ENCODE peak calls at places on chromosomes 13 and 19, in eight cellular contexts. One of them, this sample, is unnamed.

GRCh38 chr13:23921451-23921888 is 24.2 kb upstream of the C1QTNF9B start:
- DNase-seq in suprapubic skin: no peak
- DNase-seq in neural progenitor cell: peak; percentile 58
- DNase-seq in cardiac fibroblast: peak; percentile 78
- DNase-seq in body of pancreas: no peak
- DNase-seq in AG04450: peak; percentile 6
- DNase-seq in GM20000: peak; percentile 44
- DNase-seq in tibial nerve: peak; percentile 27
- DNase-seq in this sample: no peak

GRCh38 chr19:19817357-19817756 is 4.2 kb downstream of the ZNF506 start:
- DNase-seq in suprapubic skin: no peak
- DNase-seq in body of pancreas: no peak
- DNase-seq in tibial nerve: no peak
- DNase-seq in neural progenitor cell: no peak
- DNase-seq in GM20000: no peak
- DNase-seq in cardiac fibroblast: no peak
- DNase-seq in AG04450: no peak
- DNase-seq in this sample: no peak

GRCh38 chr13:27918918-27919255 is 913 bp upstream of the PDX1 start:
- DNase-seq in neural progenitor cell: no peak
- DNase-seq in AG04450: no peak
- DNase-seq in tibial nerve: no peak
- DNase-seq in body of pancreas: no peak
- DNase-seq in suprapubic skin: no peak
- DNase-seq in GM20000: no peak
- DNase-seq in cardiac fibroblast: no peak
- DNase-seq in this sample: no peak

GRCh38 chr13:80168089-80168850 is 172.7 kb downstream of the SPRY2 start:
- DNase-seq in tibial nerve: no peak
- DNase-seq in neural progenitor cell: no peak
- DNase-seq in AG04450: no peak
- DNase-seq in suprapubic skin: no peak
- DNase-seq in GM20000: no peak
- DNase-seq in cardiac fibroblast: peak; percentile 17
- DNase-seq in body of pancreas: no peak
- DNase-seq in this sample: no peak

GRCh38 chr13:95643814-95644598 is 500 bp downstream of the DZIP1 start:
- DNase-seq in AG04450: no peak
- DNase-seq in GM20000: no peak
- DNase-seq in suprapubic skin: peak; percentile 63
- DNase-seq in tibial nerve: no peak
- DNase-seq in cardiac fibroblast: peak; percentile 49
- DNase-seq in neural progenitor cell: peak; percentile 77
- DNase-seq in body of pancreas: peak; percentile 23
- DNase-seq in this sample: no peak

GRCh38 chr13:98517576-98518310 is 59.2 kb downstream of the STK24 start:
- DNase-seq in suprapubic skin: no peak
- DNase-seq in body of pancreas: no peak
- DNase-seq in neural progenitor cell: no peak
- DNase-seq in tibial nerve: no peak
- DNase-seq in AG04450: no peak
- DNase-seq in cardiac fibroblast: no peak
- DNase-seq in GM20000: no peak
- DNase-seq in this sample: no peak

GRCh38 chr19:30344446-30345425 is 27.4 kb upstream of the ZNF536 start:
- DNase-seq in suprapubic skin: peak; percentile 8
- DNase-seq in GM20000: no peak
- DNase-seq in neural progenitor cell: no peak
- DNase-seq in body of pancreas: no peak
- DNase-seq in tibial nerve: no peak
- DNase-seq in AG04450: no peak
- DNase-seq in cardiac fibroblast: no peak
- DNase-seq in this sample: no peak

GRCh38 chr19:38684078-38684861 is 36.8 kb downstream of the ACTN4 start:
- DNase-seq in neural progenitor cell: no peak
- DNase-seq in cardiac fibroblast: peak; percentile 96
- DNase-seq in body of pancreas: peak; percentile 63
- DNase-seq in tibial nerve: no peak
- DNase-seq in suprapubic skin: peak; percentile 89
- DNase-seq in AG04450: no peak
- DNase-seq in GM20000: no peak
- DNase-seq in this sample: no peak

GRCh38 chr13:21501709-21502108 is 42.6 kb upstream of the ZDHHC20 start:
- DNase-seq in tibial nerve: no peak
- DNase-seq in neural progenitor cell: peak; percentile 6
- DNase-seq in GM20000: no peak
- DNase-seq in suprapubic skin: no peak
- DNase-seq in cardiac fibroblast: no peak
- DNase-seq in body of pancreas: no peak
- DNase-seq in AG04450: no peak
- DNase-seq in this sample: no peak

GRCh38 chr19:18846862-18847515 is 15.2 kb downstream of the UPF1 start:
- DNase-seq in AG04450: peak; percentile 53
- DNase-seq in cardiac fibroblast: peak; percentile 79
- DNase-seq in GM20000: peak; percentile 79
- DNase-seq in neural progenitor cell: peak; percentile 91
- DNase-seq in body of pancreas: peak; percentile 78
- DNase-seq in suprapubic skin: peak; percentile 86
- DNase-seq in tibial nerve: peak; percentile 83
- DNase-seq in this sample: no peak

GRCh38 chr13:95296326-95296939 is 4.8 kb downstream of the ABCC4 start:
- DNase-seq in GM20000: no peak
- DNase-seq in tibial nerve: no peak
- DNase-seq in AG04450: no peak
- DNase-seq in body of pancreas: peak; percentile 67
- DNase-seq in cardiac fibroblast: peak; percentile 29
- DNase-seq in neural progenitor cell: peak; percentile 65
- DNase-seq in suprapubic skin: no peak
- DNase-seq in this sample: no peak

GRCh38 chr13:27926644-27927434 is 7.0 kb downstream of the PDX1 start:
- DNase-seq in GM20000: peak; percentile 44
- DNase-seq in suprapubic skin: no peak
- DNase-seq in tibial nerve: no peak
- DNase-seq in cardiac fibroblast: no peak
- DNase-seq in body of pancreas: peak; percentile 50
- DNase-seq in AG04450: no peak
- DNase-seq in neural progenitor cell: peak; percentile 49
- DNase-seq in this sample: no peak

GRCh38 chr19:39308531-39309304 is 11.9 kb downstream of the LRFN1 start:
- DNase-seq in AG04450: no peak
- DNase-seq in cardiac fibroblast: no peak
- DNase-seq in tibial nerve: no peak
- DNase-seq in neural progenitor cell: peak; percentile 75
- DNase-seq in suprapubic skin: peak; percentile 52
- DNase-seq in body of pancreas: no peak
- DNase-seq in GM20000: peak; percentile 8
- DNase-seq in this sample: no peak

GRCh38 chr13:66528903-66529576 is 701.1 kb downstream of the PCDH9 start:
- DNase-seq in AG04450: no peak
- DNase-seq in GM20000: no peak
- DNase-seq in suprapubic skin: no peak
- DNase-seq in cardiac fibroblast: no peak
- DNase-seq in tibial nerve: no peak
- DNase-seq in neural progenitor cell: no peak
- DNase-seq in body of pancreas: no peak
- DNase-seq in this sample: no peak

GRCh38 chr19:3357362-3357730 is 9.0 kb upstream of the NFIC start:
- DNase-seq in AG04450: no peak
- DNase-seq in neural progenitor cell: no peak
- DNase-seq in GM20000: no peak
- DNase-seq in cardiac fibroblast: no peak
- DNase-seq in tibial nerve: no peak
- DNase-seq in suprapubic skin: no peak
- DNase-seq in body of pancreas: no peak
- DNase-seq in this sample: no peak

GRCh38 chr19:3358392-3358918 is 7.9 kb upstream of the NFIC start:
- DNase-seq in GM20000: no peak
- DNase-seq in neural progenitor cell: peak; percentile 39
- DNase-seq in suprapubic skin: no peak
- DNase-seq in cardiac fibroblast: no peak
- DNase-seq in AG04450: no peak
- DNase-seq in tibial nerve: no peak
- DNase-seq in body of pancreas: peak; percentile 50
- DNase-seq in this sample: no peak

GRCh38 chr19:3358919-3359849 is 7.2 kb upstream of the NFIC start:
- DNase-seq in GM20000: peak; percentile 96
- DNase-seq in tibial nerve: no peak
- DNase-seq in body of pancreas: peak; percentile 79
- DNase-seq in suprapubic skin: no peak
- DNase-seq in neural progenitor cell: peak; percentile 60
- DNase-seq in cardiac fibroblast: no peak
- DNase-seq in AG04450: no peak
- DNase-seq in this sample: no peak

GRCh38 chr19:3356805-3357204 is 9.6 kb upstream of the NFIC start:
- DNase-seq in tibial nerve: no peak
- DNase-seq in suprapubic skin: no peak
- DNase-seq in neural progenitor cell: no peak
- DNase-seq in cardiac fibroblast: no peak
- DNase-seq in GM20000: no peak
- DNase-seq in AG04450: no peak
- DNase-seq in body of pancreas: no peak
- DNase-seq in this sample: no peak

GRCh38 chr19:3357731-3358391 is 8.5 kb upstream of the NFIC start:
- DNase-seq in neural progenitor cell: peak; percentile 68
- DNase-seq in body of pancreas: peak; percentile 58
- DNase-seq in GM20000: no peak
- DNase-seq in cardiac fibroblast: no peak
- DNase-seq in suprapubic skin: no peak
- DNase-seq in tibial nerve: no peak
- DNase-seq in AG04450: no peak
- DNase-seq in this sample: no peak
- TF ChIP-seq CTCF in neural progenitor cell: no peak
- TF ChIP-seq CTCF in body of pancreas: no peak
- TF ChIP-seq CTCF in GM20000: no peak
- TF ChIP-seq CTCF in cardiac fibroblast: no peak
- TF ChIP-seq CTCF in suprapubic skin: no peak
- TF ChIP-seq CTCF in tibial nerve: no peak
- TF ChIP-seq CTCF in AG04450: no peak
- TF ChIP-seq CTCF in this sample: no peak

DNA sequence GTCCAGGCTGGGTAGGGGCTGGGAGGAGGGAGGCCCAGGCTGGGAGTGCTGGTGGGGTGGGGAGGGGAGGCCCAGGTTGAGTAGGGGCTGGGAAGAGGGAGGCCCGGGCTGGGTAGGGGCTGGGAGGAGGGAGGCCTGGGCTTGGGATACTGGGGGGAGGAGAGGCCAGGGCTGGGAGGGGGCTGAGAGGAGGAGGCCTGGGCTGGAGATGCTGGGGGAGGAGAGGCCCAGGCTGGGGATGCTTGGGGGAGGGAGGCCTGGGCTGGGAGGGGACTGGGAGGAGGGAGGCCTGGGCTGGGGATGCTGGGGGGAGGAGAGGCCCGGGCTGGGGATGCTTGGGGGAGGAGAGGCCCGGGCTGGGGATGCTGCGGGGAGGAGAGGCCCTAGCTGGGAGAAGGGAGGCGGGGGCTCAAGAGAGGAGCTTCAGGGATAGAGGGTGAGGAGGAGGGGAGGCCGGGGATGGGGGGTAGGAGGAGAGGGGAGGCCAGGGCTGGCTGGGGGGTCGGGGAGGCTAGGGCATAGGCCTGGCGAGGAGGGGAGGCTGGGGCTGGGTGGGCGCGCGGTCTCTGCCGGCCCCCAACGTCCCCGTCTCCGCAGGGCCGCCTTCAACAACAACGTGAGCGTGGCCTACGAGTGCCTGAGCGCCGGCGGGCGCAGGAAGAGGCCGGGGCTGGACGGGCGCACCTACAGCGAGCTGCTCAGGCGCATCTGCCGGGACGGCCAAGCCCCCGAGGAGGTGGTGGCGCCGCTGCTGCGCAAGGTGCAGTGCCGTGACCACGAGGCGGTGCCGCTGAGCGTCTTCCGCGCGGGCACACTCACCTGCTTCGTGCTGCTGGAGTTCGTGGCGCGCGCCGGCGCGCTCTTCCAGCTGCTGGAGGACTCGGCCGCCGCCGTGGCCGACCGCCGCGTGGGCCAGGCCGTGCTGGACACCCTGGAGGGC is 11.3 kb downstream of the TPGS1 start:
- DNase-seq in tibial nerve: no peak
- DNase-seq in body of pancreas: no peak
- DNase-seq in neural progenitor cell: peak; percentile 76
- DNase-seq in suprapubic skin: no peak
- DNase-seq in GM20000: no peak
- DNase-seq in cardiac fibroblast: no peak
- DNase-seq in AG04450: no peak
- DNase-seq in this sample: peak; percentile 79
- TF ChIP-seq CTCF in tibial nerve: no peak
- TF ChIP-seq CTCF in body of pancreas: no peak
- TF ChIP-seq CTCF in neural progenitor cell: peak; percentile 29
- TF ChIP-seq CTCF in suprapubic skin: no peak
- TF ChIP-seq CTCF in GM20000: no peak
- TF ChIP-seq CTCF in cardiac fibroblast: no peak
- TF ChIP-seq CTCF in AG04450: no peak
- TF ChIP-seq CTCF in this sample: no peak

DNA sequence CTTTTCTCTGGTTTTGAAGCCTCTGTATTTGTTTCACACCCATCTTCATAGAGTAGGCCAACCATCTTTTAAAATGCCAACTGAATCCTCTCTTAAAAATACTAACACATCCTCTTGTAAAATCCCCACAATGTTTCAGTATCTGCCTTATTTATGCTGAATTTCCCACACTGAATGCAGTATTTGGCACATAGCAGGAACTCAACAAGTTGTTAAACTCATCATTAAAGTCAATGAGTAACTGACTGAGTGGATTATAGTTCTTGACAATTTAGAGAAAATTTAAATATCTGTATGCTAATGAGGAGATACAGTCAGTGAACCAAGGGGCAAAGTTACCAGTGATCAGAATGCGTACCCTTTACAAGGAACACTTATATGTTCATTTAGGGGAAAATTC is 505.5 kb upstream of the PCDH9 start:
- DNase-seq in neural progenitor cell: no peak
- DNase-seq in cardiac fibroblast: no peak
- DNase-seq in GM20000: no peak
- DNase-seq in body of pancreas: no peak
- DNase-seq in suprapubic skin: no peak
- DNase-seq in AG04450: no peak
- DNase-seq in tibial nerve: no peak
- DNase-seq in this sample: no peak
- TF ChIP-seq CTCF in neural progenitor cell: no peak
- TF ChIP-seq CTCF in cardiac fibroblast: no peak
- TF ChIP-seq CTCF in GM20000: no peak
- TF ChIP-seq CTCF in body of pancreas: no peak
- TF ChIP-seq CTCF in suprapubic skin: no peak
- TF ChIP-seq CTCF in AG04450: no peak
- TF ChIP-seq CTCF in tibial nerve: no peak
- TF ChIP-seq CTCF in this sample: no peak

DNA sequence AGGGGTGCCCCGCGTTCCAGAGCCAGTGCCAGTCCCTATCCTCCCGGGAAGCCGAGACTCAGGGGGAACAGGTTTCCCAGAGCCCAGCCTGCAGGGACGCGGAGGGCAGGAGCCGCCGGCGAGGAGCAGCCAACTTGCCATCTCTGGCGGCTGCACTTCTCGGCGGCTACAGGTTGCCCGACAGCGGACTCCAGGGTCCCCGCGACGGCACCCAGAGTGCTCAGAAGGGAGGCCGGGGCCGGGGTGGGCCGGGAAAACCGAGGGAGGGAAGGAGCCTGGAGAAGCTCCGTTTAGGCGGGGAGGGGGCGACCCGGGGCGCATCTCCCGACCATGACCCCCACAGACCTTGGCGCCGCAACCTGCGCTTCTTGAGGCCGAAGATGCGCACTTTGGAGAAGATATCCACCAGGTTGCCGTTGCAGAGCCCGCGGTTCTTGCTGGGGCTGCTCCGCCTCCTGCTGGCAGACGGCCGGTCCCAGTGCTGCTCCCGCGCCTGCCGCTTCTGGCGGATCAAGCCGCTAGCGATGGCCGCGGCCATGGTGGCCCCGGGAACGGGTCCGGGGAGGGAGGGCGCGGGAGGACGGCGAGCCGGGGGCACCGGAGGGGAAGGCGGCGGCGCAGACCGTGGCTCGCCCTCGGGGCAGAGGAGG is 463.8 kb downstream of the ITGBL1 start:
- DNase-seq in body of pancreas: peak; percentile 30
- DNase-seq in GM20000: peak; percentile 19
- DNase-seq in neural progenitor cell: peak; percentile 84
- DNase-seq in suprapubic skin: no peak
- DNase-seq in AG04450: no peak
- DNase-seq in cardiac fibroblast: peak; percentile 17
- DNase-seq in tibial nerve: no peak
- DNase-seq in this sample: peak; percentile 46
- TF ChIP-seq CTCF in body of pancreas: no peak
- TF ChIP-seq CTCF in GM20000: no peak
- TF ChIP-seq CTCF in neural progenitor cell: peak; percentile 55
- TF ChIP-seq CTCF in suprapubic skin: no peak
- TF ChIP-seq CTCF in AG04450: peak; percentile 8
- TF ChIP-seq CTCF in cardiac fibroblast: peak; percentile 10
- TF ChIP-seq CTCF in tibial nerve: no peak
- TF ChIP-seq CTCF in this sample: no peak

This sample was measured in mesothelial cell of epicardium.